ENCODE peak calls at places on chromosomes 16 and 17, in nine cellular contexts. J is RCC 7860; O is ureter; V is GM18507; F is nucleus accumbens; U is activated T-helper 9 cell treated with anti-CD3 and anti-CD28 coated beads, Interleukin-2, amount 50 U/mL, for 16 hours; S is OCI-LY7; Z is astrocyte of the spinal cord; B is prostate gland. N is an unnamed sample.

GRCh38 chr17:72421128-72422092 is 300.6 kb downstream of the SOX9 start:
- DNase-seq in F (no peak), U (peak; percentile 10), B (peak; percentile 60), J (peak; percentile 100), O (peak; percentile 80), Z (peak; percentile 98), S (peak; percentile 4), V (peak; percentile 69), N (peak; percentile 35)

GRCh38 chr17:57534863-57535651 is 210.0 kb downstream of the CCDC182 start:
- DNase-seq in F (no peak), Z (no peak), J (no peak), V (no peak), S (no peak), U (no peak), O (no peak), B (peak; percentile 71), N (no peak)

GRCh38 chr16:84141143-84141670 is 3.8 kb downstream of the HSDL1 start:
- DNase-seq in U (no peak), V (no peak), B (no peak), F (no peak), O (no peak), S (peak; percentile 69), J (no peak), Z (no peak), N (no peak)

GRCh38 chr17:57726213-57726612 is 18.9 kb downstream of the CCDC182 start:
- DNase-seq in O (no peak), U (no peak), F (no peak), B (no peak), Z (no peak), S (no peak), V (no peak), J (no peak), N (no peak)

GRCh38 chr16:89401641-89402445 is 88.5 kb downstream of the ANKRD11 start:
- DNase-seq in V (no peak), B (no peak), J (no peak), S (no peak), Z (peak; percentile 70), O (no peak), F (no peak), U (no peak), N (no peak)

GRCh38 chr17:8225813-8226535 is 15.6 kb upstream of the AURKB start:
- DNase-seq in U (peak; percentile 47), O (peak; percentile 67), F (no peak), J (peak; percentile 85), V (no peak), S (peak; percentile 35), Z (peak; percentile 85), B (no peak), N (peak; percentile 81)

GRCh38 chr16:64094992-64095579 is 1026.8 kb downstream of the CDH11 start:
- DNase-seq in B (no peak), J (no peak), Z (peak; percentile 13), V (no peak), S (no peak), U (no peak), F (no peak), O (no peak), N (no peak)

GRCh38 chr17:40843242-40843641 is 20.8 kb upstream of the KRT10 start:
- DNase-seq in U (no peak), S (no peak), J (no peak), F (no peak), B (no peak), V (no peak), Z (no peak), O (no peak), N (no peak)

GRCh38 chr17:81190591-81190990 is 24.6 kb upstream of the AATK start:
- DNase-seq in O (no peak), V (no peak), U (no peak), J (no peak), Z (no peak), S (no peak), F (no peak), B (no peak), N (no peak)

GRCh38 chr17:55454906-55455474 is 33.4 kb upstream of the MMD start:
- DNase-seq in F (no peak), V (no peak), S (no peak), Z (peak; percentile 73), U (no peak), O (no peak), B (peak; percentile 10), J (peak; percentile 45), N (no peak)

GRCh38 chr16:4029816-4030215 is 86.4 kb downstream of the ADCY9 start:
- DNase-seq in Z (no peak), V (no peak), F (no peak), U (no peak), B (no peak), J (no peak), O (no peak), S (no peak), N (no peak)

GRCh38 chr17:55540414-55541091 is 29.3 kb upstream of the SMIM36 start:
- DNase-seq in V (no peak), S (no peak), O (no peak), U (no peak), Z (peak; percentile 49), B (no peak), J (peak; percentile 62), F (no peak), N (no peak)

GRCh38 chr17:50316016-50316587 is 29.8 kb upstream of the XYLT2 start:
- DNase-seq in S (no peak), U (no peak), O (no peak), V (no peak), F (no peak), B (no peak), Z (no peak), J (no peak), N (no peak)

GRCh38 chr17:5120036-5120435 is 4.2 kb downstream of the USP6 start:
- DNase-seq in Z (no peak), S (no peak), B (no peak), O (no peak), J (no peak), V (no peak), U (no peak), F (no peak), N (no peak)

GRCh38 chr16:878071-878784 is 77.7 kb upstream of the GNG13 start:
- DNase-seq in J (no peak), S (peak; percentile 54), U (no peak), V (no peak), O (no peak), B (no peak), Z (no peak), F (no peak), N (peak; percentile 30)

GRCh38 chr17:68437979-68438877 is 19.1 kb downstream of the WIPI1 start:
- DNase-seq in J (no peak), S (peak; percentile 87), O (no peak), U (no peak), Z (peak; percentile 16), B (no peak), F (no peak), V (no peak), N (peak; percentile 44)

GRCh38 chr17:21161498-21162393 is 35.0 kb downstream of the DHRS7B start:
- DNase-seq in V (no peak), Z (peak; percentile 14), B (no peak), F (no peak), S (no peak), U (no peak), O (no peak), J (no peak), N (no peak)

GRCh38 chr16:1543085-1543896 is 9.8 kb downstream of the TMEM204 start:
- DNase-seq in F (no peak), Z (peak; percentile 65), B (no peak), J (peak; percentile 87), S (peak; percentile 4), V (peak; percentile 32), U (peak; percentile 45), O (no peak), N (peak; percentile 77)

GRCh38 chr17:10278218-10278617 is 79.8 kb upstream of the GAS7 start:
- DNase-seq in V (no peak), S (no peak), Z (no peak), J (no peak), U (no peak), B (no peak), O (no peak), F (no peak), N (no peak)

GRCh38 chr16:10938321-10938720 is 3.9 kb downstream of the DEXI start:
- DNase-seq in Z (no peak), U (no peak), S (no peak), J (no peak), O (no peak), F (no peak), V (no peak), B (no peak), N (peak; percentile 43)

GRCh38 chr16:500699-501098 is 26.8 kb upstream of the CAPN15 start:
- DNase-seq in V (no peak), Z (no peak), S (no peak), B (no peak), J (no peak), O (no peak), F (no peak), U (no peak), N (no peak)

GRCh38 chr16:5584100-5584499 is 486.5 kb upstream of the EEF2KMT start:
- DNase-seq in O (no peak), S (no peak), V (no peak), J (no peak), F (no peak), U (no peak), Z (no peak), B (no peak), N (no peak)

GRCh38 chr16:27625050-27625697 is 75.2 kb downstream of the KATNIP start:
- DNase-seq in B (peak; percentile 49), V (no peak), J (no peak), F (no peak), S (no peak), U (no peak), Z (peak; percentile 10), O (no peak), N (no peak)

GRCh38 chr16:11955713-11956123 is 9.3 kb upstream of the TNFRSF17 start:
- DNase-seq in J (peak; percentile 74), U (no peak), B (no peak), S (no peak), F (no peak), V (no peak), O (no peak), Z (peak; percentile 72), N (no peak)

GRCh38 chr17:9465216-9465921 is 110.3 kb downstream of the STX8 start:
- DNase-seq in O (no peak), S (no peak), Z (peak; percentile 39), V (no peak), B (no peak), F (no peak), U (no peak), J (no peak), N (no peak)

GRCh38 chr17:50052822-50053653 is 2.9 kb upstream of the ITGA3 start:
- DNase-seq in J (peak; percentile 47), O (no peak), V (no peak), B (peak; percentile 68), F (no peak), S (no peak), U (no peak), Z (no peak), N (no peak)

GRCh38 chr16:26709754-26710153 is 357.0 kb upstream of the C16orf82 start:
- DNase-seq in Z (no peak), O (no peak), F (no peak), V (no peak), B (no peak), U (no peak), J (no peak), S (no peak), N (no peak)

GRCh38 chr16:50697881-50698767 is 4.7 kb downstream of the NOD2 start:
- DNase-seq in O (no peak), J (no peak), Z (peak; percentile 46), S (no peak), U (peak; percentile 62), V (no peak), B (peak; percentile 31), F (no peak), N (peak; percentile 72)

GRCh38 chr17:16371742-16372141 is 9.1 kb upstream of the UBB start:
- DNase-seq in J (no peak), V (no peak), S (no peak), F (no peak), Z (peak; percentile 60), B (no peak), U (no peak), O (no peak), N (no peak)

GRCh38 chr16:87461466-87461975 is 31.3 kb downstream of the ZCCHC14 start:
- DNase-seq in J (peak; percentile 70), B (peak; percentile 89), U (no peak), F (no peak), Z (peak; percentile 29), V (peak; percentile 44), S (peak; percentile 59), O (peak; percentile 89), N (peak; percentile 15)

GRCh38 chr16:26464576-26465266 is 602.0 kb upstream of the C16orf82 start:
- DNase-seq in F (no peak), B (no peak), O (no peak), Z (no peak), U (no peak), J (no peak), S (no peak), V (no peak), N (no peak)